ENCODE peak calls at places on chromosome 17, in seven cellular contexts. G, B, Z, U, J, F and E are unnamed samples.

GRCh38 chr17:59521465-59522126 is 43.8 kb upstream of the DHX40 start:
- DNase-seq in U (peak), B (peak), Z (peak), F (no peak), G (peak), J (peak), E (peak)

GRCh38 chr17:69607162-69607834 is 192.8 kb downstream of the MAP2K6 start:
- DNase-seq in B (peak), Z (peak), F (no peak), U (peak), G (peak), J (peak), E (no peak)

GRCh38 chr17:57633236-57633635 is 111.9 kb downstream of the CCDC182 start:
- DNase-seq in F (peak), U (no peak), Z (no peak), G (no peak), J (no peak), B (no peak), E (no peak)

GRCh38 chr17:76077582-76078110 is 1.3 kb upstream of the ZACN start:
- DNase-seq in U (no peak), F (no peak), G (no peak), B (no peak), Z (no peak), J (no peak), E (no peak)

GRCh38 chr17:77372444-77373297 is 231.9 kb downstream of the SEC14L1 start:
- DNase-seq in J (peak), Z (no peak), G (peak), B (peak), F (peak), U (no peak), E (peak)

GRCh38 chr17:72683506-72684404 is 408.7 kb downstream of the SLC39A11 start:
- DNase-seq in F (no peak), U (no peak), J (peak), Z (peak), G (peak), B (peak), E (no peak)

GRCh38 chr17:69223809-69224208 is 4.8 kb downstream of the ABCA10 start:
- DNase-seq in G (peak), B (no peak), U (no peak), Z (no peak), F (no peak), J (peak), E (no peak)

GRCh38 chr17:39579318-39580081 is 28.2 kb downstream of the NEUROD2 start:
- DNase-seq in F (no peak), G (no peak), Z (no peak), U (no peak), J (no peak), B (no peak), E (no peak)

GRCh38 chr17:61746248-61746985 is 116.9 kb downstream of the BRIP1 start:
- DNase-seq in J (no peak), U (no peak), G (no peak), F (no peak), Z (no peak), B (no peak), E (no peak)

GRCh38 chr17:17926840-17927449 is 45.3 kb downstream of the TOM1L2 start:
- DNase-seq in U (no peak), G (no peak), Z (no peak), F (no peak), B (no peak), J (no peak), E (no peak)

DNA sequence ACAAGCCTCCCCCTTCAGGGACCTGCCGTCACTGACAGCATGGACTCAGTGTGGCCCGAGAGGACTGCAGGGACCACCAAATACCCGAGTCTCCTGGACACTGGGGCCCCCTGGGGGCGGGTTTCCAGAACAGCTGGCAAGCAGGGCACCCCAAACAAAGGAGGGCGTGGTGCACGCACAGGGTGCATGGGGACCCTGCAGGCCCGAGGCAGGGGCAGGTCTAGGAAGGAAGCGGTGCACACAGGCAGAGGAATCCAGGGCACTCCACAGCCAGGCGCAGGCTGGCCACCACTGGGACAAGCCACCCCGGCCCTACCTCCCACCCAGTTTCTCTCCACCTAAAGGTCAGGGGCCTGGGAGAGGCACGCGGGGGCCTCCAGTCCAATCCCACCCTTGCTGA is 28.7 kb upstream of the ENPP7 start:
- DNase-seq in J (no peak), F (peak), B (no peak), Z (no peak), U (no peak), G (no peak), E (no peak)
- TF ChIP-seq CTCF in J (no peak), F (no peak), B (no peak), Z (peak), U (no peak), G (no peak), E (no peak)

DNA sequence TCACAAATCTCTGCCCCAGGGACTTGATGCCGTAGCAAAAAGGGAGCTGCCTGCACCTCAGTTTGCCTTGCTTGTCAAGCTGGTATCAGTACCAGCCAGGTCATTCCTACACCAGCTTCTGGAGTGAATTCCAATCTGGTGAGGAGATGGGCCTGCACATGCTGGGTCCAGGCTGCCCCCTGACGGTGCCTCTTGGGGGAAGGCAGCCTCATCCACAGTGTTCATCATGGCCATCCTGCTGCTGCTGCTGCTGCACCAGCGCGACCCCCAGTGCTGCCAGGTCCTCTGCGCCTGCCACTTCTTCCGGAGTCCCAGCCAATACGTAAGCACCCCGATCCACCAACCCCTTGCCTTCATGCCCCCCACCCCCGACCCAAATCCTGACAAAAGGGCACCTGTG is 8.3 kb downstream of the MRPL27 start:
- DNase-seq in U (no peak), Z (no peak), B (no peak), F (peak), G (no peak), J (peak), E (no peak)
- TF ChIP-seq CTCF in U (peak), Z (no peak), B (no peak), F (no peak), G (no peak), J (peak), E (no peak)

GRCh38 chr17:79216826-79217225 is 142.2 kb downstream of the ENGASE start:
- DNase-seq in B (no peak), Z (no peak), J (no peak), F (no peak), U (no peak), G (no peak), E (no peak)
- TF ChIP-seq CTCF in B (no peak), Z (no peak), J (no peak), F (no peak), U (no peak), G (no peak), E (no peak)

GRCh38 chr17:14301279-14301760 is 439 bp downstream of the HS3ST3B1 start:
- DNase-seq in F (no peak), Z (no peak), U (no peak), B (no peak), J (no peak), G (no peak), E (no peak)
- TF ChIP-seq CTCF in F (no peak), Z (no peak), U (no peak), B (peak), J (no peak), G (no peak), E (no peak)

GRCh38 chr17:41912925-41913324 is 5.8 kb downstream of the ACLY start:
- DNase-seq in F (no peak), U (no peak), Z (no peak), J (no peak), B (no peak), G (no peak), E (no peak)
- TF ChIP-seq CTCF in F (no peak), U (no peak), Z (no peak), J (peak), B (no peak), G (no peak), E (no peak)

GRCh38 chr17:67274466-67274865 is 29.5 kb upstream of the HELZ start:
- DNase-seq in F (no peak), G (no peak), J (no peak), Z (no peak), B (no peak), U (no peak), E (no peak)

GRCh38 chr17:67273900-67274299 is 28.9 kb upstream of the HELZ start:
- DNase-seq in U (no peak), Z (no peak), G (no peak), J (no peak), B (no peak), F (no peak), E (no peak)

GRCh38 chr17:67276075-67276474 is 31.1 kb upstream of the HELZ start:
- DNase-seq in J (no peak), U (no peak), F (no peak), G (no peak), Z (peak), B (no peak), E (no peak)

GRCh38 chr17:67270411-67270810 is 25.4 kb upstream of the HELZ start:
- DNase-seq in U (no peak), Z (no peak), J (no peak), B (no peak), G (no peak), F (no peak), E (no peak)

GRCh38 chr17:67272312-67273050 is 27.5 kb upstream of the HELZ start:
- DNase-seq in J (no peak), G (no peak), B (no peak), F (no peak), Z (no peak), U (no peak), E (no peak)
- TF ChIP-seq CTCF in J (peak), G (peak), B (peak), F (no peak), Z (peak), U (peak), E (no peak)